ENCODE peak calls at places on chromosomes 16 and 17, in seven cellular contexts. One of them, this sample, is unnamed.

GRCh38 chr16:88347656-88348376 is 34.9 kb upstream of the ZNF469 start:
- DNase-seq in activated CD4-positive, alpha-beta T cell treated with anti-CD3 and anti-CD28 coated beads, Interleukin-2, amount 50 U/mL, for 48 hours: peak
- DNase-seq in glutamatergic neuron: peak
- DNase-seq in stimulated activated CD4-positive, alpha-beta T cell treated with anti-CD3 and anti-CD28 coated beads, Interleukin-1b, Interleukin-23, amount 100 ng/mL, for 1 hour: no peak
- DNase-seq in Right ventricle myocardium superior: peak
- DNase-seq in activated CD8-positive, alpha-beta T cell treated with anti-CD3 and anti-CD28 coated beads for 36 hours: peak
- DNase-seq in iris pigment epithelial cell: no peak
- DNase-seq in this sample: peak

GRCh38 chr17:48597775-48598631 is 4.4 kb upstream of the HOXB5 start:
- DNase-seq in activated CD4-positive, alpha-beta T cell treated with anti-CD3 and anti-CD28 coated beads, Interleukin-2, amount 50 U/mL, for 48 hours: peak
- DNase-seq in glutamatergic neuron: no peak
- DNase-seq in stimulated activated CD4-positive, alpha-beta T cell treated with anti-CD3 and anti-CD28 coated beads, Interleukin-1b, Interleukin-23, amount 100 ng/mL, for 1 hour: no peak
- DNase-seq in Right ventricle myocardium superior: peak
- DNase-seq in activated CD8-positive, alpha-beta T cell treated with anti-CD3 and anti-CD28 coated beads for 36 hours: peak
- DNase-seq in iris pigment epithelial cell: no peak
- DNase-seq in this sample: peak

GRCh38 chr16:83351846-83352245 is 455.9 kb upstream of the HSBP1 start:
- DNase-seq in activated CD4-positive, alpha-beta T cell treated with anti-CD3 and anti-CD28 coated beads, Interleukin-2, amount 50 U/mL, for 48 hours: no peak
- DNase-seq in glutamatergic neuron: no peak
- DNase-seq in stimulated activated CD4-positive, alpha-beta T cell treated with anti-CD3 and anti-CD28 coated beads, Interleukin-1b, Interleukin-23, amount 100 ng/mL, for 1 hour: no peak
- DNase-seq in Right ventricle myocardium superior: no peak
- DNase-seq in activated CD8-positive, alpha-beta T cell treated with anti-CD3 and anti-CD28 coated beads for 36 hours: no peak
- DNase-seq in iris pigment epithelial cell: peak
- DNase-seq in this sample: no peak

GRCh38 chr17:55134486-55135157 is 130.1 kb upstream of the HLF start:
- DNase-seq in activated CD4-positive, alpha-beta T cell treated with anti-CD3 and anti-CD28 coated beads, Interleukin-2, amount 50 U/mL, for 48 hours: no peak
- DNase-seq in glutamatergic neuron: no peak
- DNase-seq in stimulated activated CD4-positive, alpha-beta T cell treated with anti-CD3 and anti-CD28 coated beads, Interleukin-1b, Interleukin-23, amount 100 ng/mL, for 1 hour: no peak
- DNase-seq in Right ventricle myocardium superior: no peak
- DNase-seq in activated CD8-positive, alpha-beta T cell treated with anti-CD3 and anti-CD28 coated beads for 36 hours: no peak
- DNase-seq in iris pigment epithelial cell: peak
- DNase-seq in this sample: no peak

GRCh38 chr16:117381-118365 is 20.8 kb downstream of the NPRL3 start:
- DNase-seq in activated CD4-positive, alpha-beta T cell treated with anti-CD3 and anti-CD28 coated beads, Interleukin-2, amount 50 U/mL, for 48 hours: peak
- DNase-seq in glutamatergic neuron: peak
- DNase-seq in stimulated activated CD4-positive, alpha-beta T cell treated with anti-CD3 and anti-CD28 coated beads, Interleukin-1b, Interleukin-23, amount 100 ng/mL, for 1 hour: peak
- DNase-seq in Right ventricle myocardium superior: peak
- DNase-seq in activated CD8-positive, alpha-beta T cell treated with anti-CD3 and anti-CD28 coated beads for 36 hours: peak
- DNase-seq in iris pigment epithelial cell: peak
- DNase-seq in this sample: peak

GRCh38 chr16:81457326-81458133 is 12.9 kb downstream of the CMIP start:
- DNase-seq in activated CD4-positive, alpha-beta T cell treated with anti-CD3 and anti-CD28 coated beads, Interleukin-2, amount 50 U/mL, for 48 hours: no peak
- DNase-seq in glutamatergic neuron: no peak
- DNase-seq in stimulated activated CD4-positive, alpha-beta T cell treated with anti-CD3 and anti-CD28 coated beads, Interleukin-1b, Interleukin-23, amount 100 ng/mL, for 1 hour: no peak
- DNase-seq in Right ventricle myocardium superior: no peak
- DNase-seq in activated CD8-positive, alpha-beta T cell treated with anti-CD3 and anti-CD28 coated beads for 36 hours: no peak
- DNase-seq in iris pigment epithelial cell: peak
- DNase-seq in this sample: no peak

GRCh38 chr17:44043326-44043725 is 23.1 kb downstream of the LSM12 start:
- DNase-seq in activated CD4-positive, alpha-beta T cell treated with anti-CD3 and anti-CD28 coated beads, Interleukin-2, amount 50 U/mL, for 48 hours: no peak
- DNase-seq in glutamatergic neuron: no peak
- DNase-seq in stimulated activated CD4-positive, alpha-beta T cell treated with anti-CD3 and anti-CD28 coated beads, Interleukin-1b, Interleukin-23, amount 100 ng/mL, for 1 hour: no peak
- DNase-seq in Right ventricle myocardium superior: peak
- DNase-seq in activated CD8-positive, alpha-beta T cell treated with anti-CD3 and anti-CD28 coated beads for 36 hours: no peak
- DNase-seq in iris pigment epithelial cell: peak
- DNase-seq in this sample: no peak

GRCh38 chr17:80742091-80742490 is 197.5 kb downstream of the RPTOR start:
- DNase-seq in activated CD4-positive, alpha-beta T cell treated with anti-CD3 and anti-CD28 coated beads, Interleukin-2, amount 50 U/mL, for 48 hours: no peak
- DNase-seq in glutamatergic neuron: no peak
- DNase-seq in stimulated activated CD4-positive, alpha-beta T cell treated with anti-CD3 and anti-CD28 coated beads, Interleukin-1b, Interleukin-23, amount 100 ng/mL, for 1 hour: no peak
- DNase-seq in Right ventricle myocardium superior: no peak
- DNase-seq in activated CD8-positive, alpha-beta T cell treated with anti-CD3 and anti-CD28 coated beads for 36 hours: no peak
- DNase-seq in iris pigment epithelial cell: no peak
- DNase-seq in this sample: no peak

GRCh38 chr17:39357978-39358377 is 43.4 kb downstream of the FBXL20 start:
- DNase-seq in activated CD4-positive, alpha-beta T cell treated with anti-CD3 and anti-CD28 coated beads, Interleukin-2, amount 50 U/mL, for 48 hours: no peak
- DNase-seq in glutamatergic neuron: no peak
- DNase-seq in stimulated activated CD4-positive, alpha-beta T cell treated with anti-CD3 and anti-CD28 coated beads, Interleukin-1b, Interleukin-23, amount 100 ng/mL, for 1 hour: no peak
- DNase-seq in Right ventricle myocardium superior: no peak
- DNase-seq in activated CD8-positive, alpha-beta T cell treated with anti-CD3 and anti-CD28 coated beads for 36 hours: no peak
- DNase-seq in iris pigment epithelial cell: no peak
- DNase-seq in this sample: no peak

GRCh38 chr16:21667575-21667974 is 3.8 kb downstream of the OTOA start:
- DNase-seq in activated CD4-positive, alpha-beta T cell treated with anti-CD3 and anti-CD28 coated beads, Interleukin-2, amount 50 U/mL, for 48 hours: no peak
- DNase-seq in glutamatergic neuron: no peak
- DNase-seq in stimulated activated CD4-positive, alpha-beta T cell treated with anti-CD3 and anti-CD28 coated beads, Interleukin-1b, Interleukin-23, amount 100 ng/mL, for 1 hour: no peak
- DNase-seq in Right ventricle myocardium superior: no peak
- DNase-seq in activated CD8-positive, alpha-beta T cell treated with anti-CD3 and anti-CD28 coated beads for 36 hours: no peak
- DNase-seq in iris pigment epithelial cell: no peak
- DNase-seq in this sample: no peak

GRCh38 chr16:47578573-47578972 is 117.4 kb downstream of the PHKB start:
- DNase-seq in activated CD4-positive, alpha-beta T cell treated with anti-CD3 and anti-CD28 coated beads, Interleukin-2, amount 50 U/mL, for 48 hours: no peak
- DNase-seq in glutamatergic neuron: no peak
- DNase-seq in stimulated activated CD4-positive, alpha-beta T cell treated with anti-CD3 and anti-CD28 coated beads, Interleukin-1b, Interleukin-23, amount 100 ng/mL, for 1 hour: no peak
- DNase-seq in Right ventricle myocardium superior: no peak
- DNase-seq in activated CD8-positive, alpha-beta T cell treated with anti-CD3 and anti-CD28 coated beads for 36 hours: no peak
- DNase-seq in iris pigment epithelial cell: peak
- DNase-seq in this sample: no peak

GRCh38 chr17:1796800-1797199 is 32.9 kb downstream of the SMYD4 start:
- DNase-seq in activated CD4-positive, alpha-beta T cell treated with anti-CD3 and anti-CD28 coated beads, Interleukin-2, amount 50 U/mL, for 48 hours: no peak
- DNase-seq in glutamatergic neuron: no peak
- DNase-seq in stimulated activated CD4-positive, alpha-beta T cell treated with anti-CD3 and anti-CD28 coated beads, Interleukin-1b, Interleukin-23, amount 100 ng/mL, for 1 hour: no peak
- DNase-seq in Right ventricle myocardium superior: no peak
- DNase-seq in activated CD8-positive, alpha-beta T cell treated with anti-CD3 and anti-CD28 coated beads for 36 hours: no peak
- DNase-seq in iris pigment epithelial cell: no peak
- DNase-seq in this sample: peak

GRCh38 chr17:2054740-2055493 is at the start of gene HIC1:
- DNase-seq in activated CD4-positive, alpha-beta T cell treated with anti-CD3 and anti-CD28 coated beads, Interleukin-2, amount 50 U/mL, for 48 hours: peak
- DNase-seq in glutamatergic neuron: peak
- DNase-seq in stimulated activated CD4-positive, alpha-beta T cell treated with anti-CD3 and anti-CD28 coated beads, Interleukin-1b, Interleukin-23, amount 100 ng/mL, for 1 hour: no peak
- DNase-seq in Right ventricle myocardium superior: peak
- DNase-seq in activated CD8-positive, alpha-beta T cell treated with anti-CD3 and anti-CD28 coated beads for 36 hours: peak
- DNase-seq in iris pigment epithelial cell: peak
- DNase-seq in this sample: peak

GRCh38 chr16:11250786-11251524 is 5.0 kb downstream of the SOCS1 start:
- DNase-seq in activated CD4-positive, alpha-beta T cell treated with anti-CD3 and anti-CD28 coated beads, Interleukin-2, amount 50 U/mL, for 48 hours: peak
- DNase-seq in glutamatergic neuron: no peak
- DNase-seq in stimulated activated CD4-positive, alpha-beta T cell treated with anti-CD3 and anti-CD28 coated beads, Interleukin-1b, Interleukin-23, amount 100 ng/mL, for 1 hour: no peak
- DNase-seq in Right ventricle myocardium superior: no peak
- DNase-seq in activated CD8-positive, alpha-beta T cell treated with anti-CD3 and anti-CD28 coated beads for 36 hours: no peak
- DNase-seq in iris pigment epithelial cell: no peak
- DNase-seq in this sample: no peak

GRCh38 chr16:58076514-58076913 is 51.0 kb downstream of the MMP15 start:
- DNase-seq in activated CD4-positive, alpha-beta T cell treated with anti-CD3 and anti-CD28 coated beads, Interleukin-2, amount 50 U/mL, for 48 hours: no peak
- DNase-seq in glutamatergic neuron: no peak
- DNase-seq in stimulated activated CD4-positive, alpha-beta T cell treated with anti-CD3 and anti-CD28 coated beads, Interleukin-1b, Interleukin-23, amount 100 ng/mL, for 1 hour: no peak
- DNase-seq in Right ventricle myocardium superior: no peak
- DNase-seq in activated CD8-positive, alpha-beta T cell treated with anti-CD3 and anti-CD28 coated beads for 36 hours: no peak
- DNase-seq in iris pigment epithelial cell: no peak
- DNase-seq in this sample: no peak

GRCh38 chr17:34434065-34434464 is 71.0 kb upstream of the CCL1 start:
- DNase-seq in activated CD4-positive, alpha-beta T cell treated with anti-CD3 and anti-CD28 coated beads, Interleukin-2, amount 50 U/mL, for 48 hours: no peak
- DNase-seq in glutamatergic neuron: no peak
- DNase-seq in stimulated activated CD4-positive, alpha-beta T cell treated with anti-CD3 and anti-CD28 coated beads, Interleukin-1b, Interleukin-23, amount 100 ng/mL, for 1 hour: no peak
- DNase-seq in Right ventricle myocardium superior: no peak
- DNase-seq in activated CD8-positive, alpha-beta T cell treated with anti-CD3 and anti-CD28 coated beads for 36 hours: no peak
- DNase-seq in iris pigment epithelial cell: no peak
- DNase-seq in this sample: no peak

GRCh38 chr16:55389426-55390073 is 65.5 kb downstream of the IRX6 start:
- DNase-seq in activated CD4-positive, alpha-beta T cell treated with anti-CD3 and anti-CD28 coated beads, Interleukin-2, amount 50 U/mL, for 48 hours: no peak
- DNase-seq in glutamatergic neuron: no peak
- DNase-seq in stimulated activated CD4-positive, alpha-beta T cell treated with anti-CD3 and anti-CD28 coated beads, Interleukin-1b, Interleukin-23, amount 100 ng/mL, for 1 hour: no peak
- DNase-seq in Right ventricle myocardium superior: peak
- DNase-seq in activated CD8-positive, alpha-beta T cell treated with anti-CD3 and anti-CD28 coated beads for 36 hours: no peak
- DNase-seq in iris pigment epithelial cell: no peak
- DNase-seq in this sample: no peak

This sample was measured in heart left ventricle.